ENCODE peak calls at places on chromosomes 12 and 14, in five cellular contexts. One of them, this sample, is unnamed.

GRCh38 chr14:100321473-100322137 is 1.5 kb upstream of the SLC25A47 start:
- DNase-seq in dorsolateral prefrontal cortex: no peak
- DNase-seq in T-cell: no peak
- DNase-seq in left lobe of liver: peak; percentile 74
- DNase-seq in small intestine: no peak
- DNase-seq in this sample: no peak

GRCh38 chr14:78959674-78960264 is 789.6 kb downstream of the NRXN3 start:
- DNase-seq in dorsolateral prefrontal cortex: peak; percentile 65
- DNase-seq in T-cell: peak; percentile 14
- DNase-seq in left lobe of liver: peak; percentile 65
- DNase-seq in small intestine: peak; percentile 71
- DNase-seq in this sample: peak; percentile 87

GRCh38 chr12:92155733-92156132 is 10.1 kb upstream of the BTG1 start:
- DNase-seq in dorsolateral prefrontal cortex: no peak
- DNase-seq in T-cell: no peak
- DNase-seq in left lobe of liver: no peak
- DNase-seq in small intestine: no peak
- DNase-seq in this sample: no peak

GRCh38 chr12:127728729-127729128 is 538.2 kb upstream of the TMEM132C start:
- DNase-seq in dorsolateral prefrontal cortex: no peak
- DNase-seq in T-cell: no peak
- DNase-seq in left lobe of liver: no peak
- DNase-seq in small intestine: no peak
- DNase-seq in this sample: no peak

GRCh38 chr12:12560587-12561304 is 1.9 kb downstream of the DUSP16 start:
- DNase-seq in dorsolateral prefrontal cortex: no peak
- DNase-seq in T-cell: peak; percentile 64
- DNase-seq in left lobe of liver: peak; percentile 70
- DNase-seq in small intestine: peak; percentile 84
- DNase-seq in this sample: peak; percentile 77

GRCh38 chr12:131894981-131895639 is 688 bp downstream of the ULK1 start:
- DNase-seq in dorsolateral prefrontal cortex: peak; percentile 35
- DNase-seq in T-cell: no peak
- DNase-seq in left lobe of liver: no peak
- DNase-seq in small intestine: no peak
- DNase-seq in this sample: peak; percentile 27

GRCh38 chr14:54001189-54001878 is 44.7 kb upstream of the BMP4 start:
- DNase-seq in dorsolateral prefrontal cortex: no peak
- DNase-seq in T-cell: no peak
- DNase-seq in left lobe of liver: no peak
- DNase-seq in small intestine: no peak
- DNase-seq in this sample: no peak

GRCh38 chr12:30823140-30823669 is 68.5 kb upstream of the CAPRIN2 start:
- DNase-seq in dorsolateral prefrontal cortex: no peak
- DNase-seq in T-cell: peak; percentile 14
- DNase-seq in left lobe of liver: peak; percentile 55
- DNase-seq in small intestine: no peak
- DNase-seq in this sample: peak; percentile 74

GRCh38 chr14:71597289-71597920 is 334.8 kb upstream of the RGS6 start:
- DNase-seq in dorsolateral prefrontal cortex: no peak
- DNase-seq in T-cell: no peak
- DNase-seq in left lobe of liver: no peak
- DNase-seq in small intestine: no peak
- DNase-seq in this sample: no peak

GRCh38 chr12:45988259-45988658 is 2.1 kb downstream of the SCAF11 start:
- DNase-seq in dorsolateral prefrontal cortex: no peak
- DNase-seq in T-cell: no peak
- DNase-seq in left lobe of liver: no peak
- DNase-seq in small intestine: no peak
- DNase-seq in this sample: no peak

GRCh38 chr14:92040431-92041040 is 677 bp upstream of the TRIP11 start:
- DNase-seq in dorsolateral prefrontal cortex: no peak
- DNase-seq in T-cell: no peak
- DNase-seq in left lobe of liver: no peak
- DNase-seq in small intestine: peak; percentile 66
- DNase-seq in this sample: peak; percentile 37

GRCh38 chr14:69247691-69248440 is 12.1 kb upstream of the GALNT16 start:
- DNase-seq in dorsolateral prefrontal cortex: no peak
- DNase-seq in T-cell: no peak
- DNase-seq in left lobe of liver: no peak
- DNase-seq in small intestine: no peak
- DNase-seq in this sample: no peak

GRCh38 chr14:106276326-106277267 is 750.2 kb downstream of the TMEM121 start:
- DNase-seq in dorsolateral prefrontal cortex: no peak
- DNase-seq in T-cell: peak; percentile 32
- DNase-seq in left lobe of liver: no peak
- DNase-seq in small intestine: no peak
- DNase-seq in this sample: no peak

GRCh38 chr12:3523058-3523457 is 32.1 kb downstream of the PRMT8 start:
- DNase-seq in dorsolateral prefrontal cortex: no peak
- DNase-seq in T-cell: no peak
- DNase-seq in left lobe of liver: no peak
- DNase-seq in small intestine: no peak
- DNase-seq in this sample: no peak

GRCh38 chr12:116958402-116959197 is 47.9 kb downstream of the FBXW8 start:
- DNase-seq in dorsolateral prefrontal cortex: no peak
- DNase-seq in T-cell: no peak
- DNase-seq in left lobe of liver: no peak
- DNase-seq in small intestine: no peak
- DNase-seq in this sample: no peak

This sample was measured in hepatocyte.